ENCODE peak calls at places on chromosomes 12 and 14, in six cellular contexts. One of them, this sample, is unnamed.

GRCh38 chr14:50957296-50957695 is 13.0 kb upstream of the PYGL start:
- DNase-seq in GM23338: no peak
- DNase-seq in anterior cingulate cortex: no peak
- DNase-seq in amniotic epithelial cell: peak
- DNase-seq in NCI-H460: no peak
- DNase-seq in small intestine: no peak
- DNase-seq in this sample: no peak

GRCh38 chr14:41606249-41607118 is at the start of gene LRFN5:
- DNase-seq in small intestine: peak
- DNase-seq in NCI-H460: no peak
- DNase-seq in anterior cingulate cortex: no peak
- DNase-seq in amniotic epithelial cell: peak
- DNase-seq in GM23338: peak
- DNase-seq in this sample: no peak

GRCh38 chr12:5458229-5459050 is 26.5 kb downstream of the NTF3 start:
- DNase-seq in anterior cingulate cortex: no peak
- DNase-seq in GM23338: no peak
- DNase-seq in amniotic epithelial cell: no peak
- DNase-seq in small intestine: peak
- DNase-seq in NCI-H460: no peak
- DNase-seq in this sample: no peak

GRCh38 chr12:71085575-71085974 is 72.2 kb downstream of the TSPAN8 start:
- DNase-seq in small intestine: no peak
- DNase-seq in NCI-H460: no peak
- DNase-seq in anterior cingulate cortex: no peak
- DNase-seq in GM23338: no peak
- DNase-seq in amniotic epithelial cell: peak
- DNase-seq in this sample: no peak

GRCh38 chr14:63383776-63384367 is 65.1 kb upstream of the GPHB5 start:
- DNase-seq in amniotic epithelial cell: no peak
- DNase-seq in anterior cingulate cortex: no peak
- DNase-seq in small intestine: peak
- DNase-seq in GM23338: no peak
- DNase-seq in NCI-H460: no peak
- DNase-seq in this sample: no peak

GRCh38 chr12:7016958-7017571 is 1.2 kb downstream of the LPCAT3 start:
- DNase-seq in anterior cingulate cortex: no peak
- DNase-seq in amniotic epithelial cell: no peak
- DNase-seq in GM23338: no peak
- DNase-seq in small intestine: peak
- DNase-seq in NCI-H460: no peak
- DNase-seq in this sample: no peak

GRCh38 chr12:104956870-104957301 is 1.2 kb downstream of the SLC41A2 start:
- DNase-seq in small intestine: no peak
- DNase-seq in anterior cingulate cortex: no peak
- DNase-seq in NCI-H460: no peak
- DNase-seq in amniotic epithelial cell: no peak
- DNase-seq in GM23338: no peak
- DNase-seq in this sample: no peak

GRCh38 chr12:52372216-52373154 is 5.2 kb upstream of the KRT85 start:
- DNase-seq in GM23338: peak
- DNase-seq in small intestine: peak
- DNase-seq in anterior cingulate cortex: peak
- DNase-seq in NCI-H460: peak
- DNase-seq in amniotic epithelial cell: peak
- DNase-seq in this sample: peak

GRCh38 chr12:27866382-27867101 is 86.5 kb upstream of the MANSC4 start:
- DNase-seq in small intestine: no peak
- DNase-seq in GM23338: no peak
- DNase-seq in anterior cingulate cortex: no peak
- DNase-seq in NCI-H460: no peak
- DNase-seq in amniotic epithelial cell: peak
- DNase-seq in this sample: no peak

GRCh38 chr14:99899578-99900178 is 106.5 kb downstream of the EML1 start:
- DNase-seq in GM23338: peak
- DNase-seq in small intestine: no peak
- DNase-seq in NCI-H460: no peak
- DNase-seq in amniotic epithelial cell: peak
- DNase-seq in anterior cingulate cortex: no peak
- DNase-seq in this sample: no peak

GRCh38 chr12:52344111-52344510 is 22.9 kb upstream of the KRT83 start:
- DNase-seq in amniotic epithelial cell: no peak
- DNase-seq in GM23338: no peak
- DNase-seq in anterior cingulate cortex: no peak
- DNase-seq in NCI-H460: no peak
- DNase-seq in small intestine: no peak
- DNase-seq in this sample: no peak

GRCh38 chr12:15163001-15163400 is 58.2 kb downstream of the RERG start:
- DNase-seq in anterior cingulate cortex: no peak
- DNase-seq in NCI-H460: no peak
- DNase-seq in small intestine: no peak
- DNase-seq in amniotic epithelial cell: no peak
- DNase-seq in GM23338: no peak
- DNase-seq in this sample: no peak

GRCh38 chr14:59482471-59483331 is 1.5 kb downstream of the L3HYPDH start:
- DNase-seq in amniotic epithelial cell: peak
- DNase-seq in NCI-H460: peak
- DNase-seq in small intestine: peak
- DNase-seq in anterior cingulate cortex: no peak
- DNase-seq in GM23338: no peak
- DNase-seq in this sample: peak

GRCh38 chr12:86698581-86698980 is 442.4 kb upstream of the MGAT4C start:
- DNase-seq in anterior cingulate cortex: no peak
- DNase-seq in NCI-H460: no peak
- DNase-seq in small intestine: no peak
- DNase-seq in GM23338: no peak
- DNase-seq in amniotic epithelial cell: peak
- DNase-seq in this sample: no peak

GRCh38 chr12:28899951-28900350 is 249.1 kb upstream of the FAR2 start:
- DNase-seq in NCI-H460: no peak
- DNase-seq in GM23338: no peak
- DNase-seq in amniotic epithelial cell: peak
- DNase-seq in anterior cingulate cortex: no peak
- DNase-seq in small intestine: no peak
- DNase-seq in this sample: no peak

GRCh38 chr12:42468341-42468821 is 121.2 kb downstream of the PRICKLE1 start:
- DNase-seq in GM23338: no peak
- DNase-seq in amniotic epithelial cell: peak
- DNase-seq in NCI-H460: no peak
- DNase-seq in small intestine: no peak
- DNase-seq in anterior cingulate cortex: no peak
- DNase-seq in this sample: peak

GRCh38 chr12:59382678-59383425 is 213.0 kb upstream of the SLC16A7 start:
- DNase-seq in amniotic epithelial cell: peak
- DNase-seq in anterior cingulate cortex: no peak
- DNase-seq in small intestine: no peak
- DNase-seq in NCI-H460: no peak
- DNase-seq in GM23338: peak
- DNase-seq in this sample: no peak

GRCh38 chr14:60723218-60724079 is 702 bp downstream of the SIX4 start:
- DNase-seq in amniotic epithelial cell: peak
- DNase-seq in small intestine: no peak
- DNase-seq in NCI-H460: no peak
- DNase-seq in GM23338: peak
- DNase-seq in anterior cingulate cortex: peak
- DNase-seq in this sample: peak

GRCh38 chr12:92745874-92746553 is 43.2 kb downstream of the PLEKHG7 start:
- DNase-seq in GM23338: no peak
- DNase-seq in small intestine: no peak
- DNase-seq in amniotic epithelial cell: peak
- DNase-seq in NCI-H460: peak
- DNase-seq in anterior cingulate cortex: peak
- DNase-seq in this sample: peak

GRCh38 chr12:122845041-122845864 is 10.0 kb downstream of the HIP1R start:
- DNase-seq in GM23338: peak
- DNase-seq in amniotic epithelial cell: no peak
- DNase-seq in small intestine: no peak
- DNase-seq in NCI-H460: no peak
- DNase-seq in anterior cingulate cortex: peak
- DNase-seq in this sample: no peak

GRCh38 chr14:86012391-86012790 is 482.4 kb downstream of the FLRT2 start:
- DNase-seq in anterior cingulate cortex: no peak
- DNase-seq in GM23338: peak
- DNase-seq in NCI-H460: no peak
- DNase-seq in small intestine: no peak
- DNase-seq in amniotic epithelial cell: no peak
- DNase-seq in this sample: no peak

GRCh38 chr12:113194971-113195391 is 9.5 kb downstream of the RITA1 start:
- DNase-seq in anterior cingulate cortex: no peak
- DNase-seq in NCI-H460: no peak
- DNase-seq in GM23338: no peak
- DNase-seq in amniotic epithelial cell: peak
- DNase-seq in small intestine: no peak
- DNase-seq in this sample: no peak

GRCh38 chr12:54719691-54720090 is 71.5 kb upstream of the DCD start:
- DNase-seq in amniotic epithelial cell: no peak
- DNase-seq in NCI-H460: no peak
- DNase-seq in GM23338: no peak
- DNase-seq in small intestine: no peak
- DNase-seq in anterior cingulate cortex: no peak
- DNase-seq in this sample: no peak

GRCh38 chr14:54548491-54548890 is 18.4 kb upstream of the SAMD4A start:
- DNase-seq in small intestine: no peak
- DNase-seq in anterior cingulate cortex: no peak
- DNase-seq in amniotic epithelial cell: no peak
- DNase-seq in NCI-H460: no peak
- DNase-seq in GM23338: no peak
- DNase-seq in this sample: no peak

GRCh38 chr14:36509056-36509917 is 10.7 kb downstream of the NKX2-1 start:
- DNase-seq in GM23338: peak
- DNase-seq in anterior cingulate cortex: no peak
- DNase-seq in small intestine: no peak
- DNase-seq in NCI-H460: no peak
- DNase-seq in amniotic epithelial cell: no peak
- DNase-seq in this sample: no peak

GRCh38 chr12:124700810-124701594 is 133.6 kb upstream of the NCOR2 start:
- DNase-seq in amniotic epithelial cell: peak
- DNase-seq in NCI-H460: no peak
- DNase-seq in small intestine: no peak
- DNase-seq in anterior cingulate cortex: no peak
- DNase-seq in GM23338: peak
- DNase-seq in this sample: no peak

GRCh38 chr14:64952598-64953309 is 10.2 kb upstream of the GPX2 start:
- DNase-seq in anterior cingulate cortex: no peak
- DNase-seq in amniotic epithelial cell: peak
- DNase-seq in NCI-H460: no peak
- DNase-seq in GM23338: peak
- DNase-seq in small intestine: no peak
- DNase-seq in this sample: no peak

GRCh38 chr12:127723236-127723635 is 543.7 kb upstream of the TMEM132C start:
- DNase-seq in small intestine: no peak
- DNase-seq in GM23338: no peak
- DNase-seq in anterior cingulate cortex: no peak
- DNase-seq in amniotic epithelial cell: no peak
- DNase-seq in NCI-H460: no peak
- DNase-seq in this sample: no peak

GRCh38 chr14:22314183-22314820 is 274.7 kb downstream of the DAD1 start:
- DNase-seq in anterior cingulate cortex: no peak
- DNase-seq in NCI-H460: peak
- DNase-seq in amniotic epithelial cell: peak
- DNase-seq in GM23338: peak
- DNase-seq in small intestine: peak
- DNase-seq in this sample: no peak

GRCh38 chr12:96036765-96037455 is 1.5 kb upstream of the LTA4H start:
- DNase-seq in anterior cingulate cortex: no peak
- DNase-seq in small intestine: no peak
- DNase-seq in amniotic epithelial cell: peak
- DNase-seq in GM23338: no peak
- DNase-seq in NCI-H460: no peak
- DNase-seq in this sample: no peak

GRCh38 chr12:90085491-90086274 is 377.0 kb upstream of the ATP2B1 start:
- DNase-seq in anterior cingulate cortex: no peak
- DNase-seq in NCI-H460: no peak
- DNase-seq in GM23338: no peak
- DNase-seq in amniotic epithelial cell: no peak
- DNase-seq in small intestine: no peak
- DNase-seq in this sample: no peak

GRCh38 chr12:124174949-124175348 is 119.9 kb upstream of the RFLNA start:
- DNase-seq in GM23338: no peak
- DNase-seq in NCI-H460: no peak
- DNase-seq in small intestine: no peak
- DNase-seq in anterior cingulate cortex: no peak
- DNase-seq in amniotic epithelial cell: no peak
- DNase-seq in this sample: no peak

GRCh38 chr14:75559451-75560187 is 18.8 kb upstream of the FLVCR2 start:
- DNase-seq in amniotic epithelial cell: peak
- DNase-seq in small intestine: no peak
- DNase-seq in GM23338: no peak
- DNase-seq in NCI-H460: no peak
- DNase-seq in anterior cingulate cortex: no peak
- DNase-seq in this sample: no peak